ENCODE peak calls at places on chromosomes 7 and 10, in six cellular contexts. W is trophoblast cell, D is neuronal stem cell, Z is H1, M is IMR-90, C is mesendoderm. K is an unnamed sample.

GRCh38 chr10:11175823-11176243 is 158.2 kb downstream of the CELF2 start:
- DNase-seq in D (no peak), C (no peak), Z (no peak), W (no peak), M (no peak), K (no peak)

GRCh38 chr7:2480071-2480410 is 3.8 kb upstream of the GRIFIN start:
- DNase-seq in C (no peak), W (no peak), Z (no peak), M (peak), D (no peak), K (no peak)

GRCh38 chr10:6327906-6328707 is 125.4 kb downstream of the PFKFB3 start:
- DNase-seq in M (no peak), C (no peak), D (no peak), Z (no peak), W (no peak), K (no peak)

GRCh38 chr10:409403-410040 is 274.3 kb downstream of the ZMYND11 start:
- DNase-seq in C (peak), D (no peak), Z (no peak), M (no peak), W (no peak), K (no peak)

GRCh38 chr7:1940402-1940786 is 270.3 kb downstream of the ELFN1 start:
- DNase-seq in D (no peak), W (no peak), Z (no peak), C (no peak), M (no peak), K (no peak)

GRCh38 chr10:86798030-86798429 is 41.6 kb downstream of the BMPR1A start:
- DNase-seq in D (no peak), Z (no peak), W (no peak), C (no peak), M (no peak), K (no peak)

GRCh38 chr7:156240532-156240931 is 400.0 kb upstream of the RNF32 start:
- DNase-seq in Z (no peak), D (no peak), C (no peak), M (no peak), W (no peak), K (no peak)

GRCh38 chr10:93420091-93420490 is 62.0 kb downstream of the MYOF start:
- DNase-seq in Z (no peak), D (peak), M (peak), C (peak), W (no peak), K (no peak)

GRCh38 chr10:24556746-24557742 is 166.6 kb downstream of the ARHGAP21 start:
- DNase-seq in D (peak), W (peak), Z (no peak), M (peak), C (peak), K (peak)

GRCh38 chr10:95475003-95475383 is 86.2 kb downstream of the SORBS1 start:
- DNase-seq in W (no peak), Z (no peak), C (no peak), M (no peak), D (no peak), K (no peak)

GRCh38 chr10:27661511-27662286 is 83.9 kb downstream of the MKX start:
- DNase-seq in D (no peak), C (no peak), M (no peak), Z (no peak), W (no peak), K (no peak)

GRCh38 chr10:33114451-33114944 is 156.5 kb upstream of the ITGB1 start:
- DNase-seq in W (no peak), M (peak), D (no peak), Z (no peak), C (no peak), K (no peak)

GRCh38 chr10:120824864-120825263 is 26.3 kb upstream of the WDR11 start:
- DNase-seq in Z (no peak), W (peak), C (peak), M (no peak), D (peak), K (peak)

GRCh38 chr10:97012470-97012869 is 173.3 kb downstream of the SLIT1 start:
- DNase-seq in Z (no peak), M (no peak), C (no peak), W (no peak), D (no peak), K (peak)

GRCh38 chr10:84214612-84215235 is 10.6 kb downstream of the LRIT2 start:
- DNase-seq in Z (peak), M (no peak), W (no peak), C (peak), D (no peak), K (peak)

GRCh38 chr10:14543048-14543903 is 212.6 kb upstream of the FRMD4A start:
- DNase-seq in Z (no peak), D (no peak), C (peak), M (no peak), W (no peak), K (no peak)

GRCh38 chr10:4770766-4771553 is 55.0 kb upstream of the AKR1E2 start:
- DNase-seq in D (no peak), Z (no peak), W (no peak), M (peak), C (peak), K (no peak)

GRCh38 chr7:44324204-44325126 is 929 bp downstream of the CAMK2B start:
- DNase-seq in W (no peak), C (no peak), D (no peak), Z (no peak), M (no peak), K (no peak)

GRCh38 chr10:119737827-119738226 is 12.0 kb downstream of the INPP5F start:
- DNase-seq in W (peak), M (peak), C (peak), Z (no peak), D (no peak), K (no peak)

GRCh38 chr7:80240265-80241025 is 105.8 kb downstream of the GNAI1 start:
- DNase-seq in D (no peak), Z (no peak), W (no peak), C (no peak), M (peak), K (no peak)

GRCh38 chr10:84097787-84098353 is 41.4 kb upstream of the GHITM start:
- DNase-seq in D (peak), M (peak), W (no peak), Z (no peak), C (no peak), K (no peak)

GRCh38 chr7:81014266-81014665 is 95.4 kb upstream of the SEMA3C start:
- DNase-seq in C (no peak), M (peak), D (no peak), Z (no peak), W (no peak), K (no peak)

GRCh38 chr7:90387470-90388240 is 15.6 kb upstream of the CLDN12 start:
- DNase-seq in W (no peak), D (no peak), C (peak), M (peak), Z (no peak), K (no peak)

GRCh38 chr7:5692112-5692844 is 89.2 kb downstream of the RNF216 start:
- DNase-seq in M (peak), Z (no peak), D (no peak), C (no peak), W (peak), K (no peak)

GRCh38 chr7:110521357-110521756 is 569.6 kb upstream of the LRRN3 start:
- DNase-seq in W (no peak), D (no peak), M (no peak), Z (no peak), C (no peak), K (no peak)

GRCh38 chr7:7943951-7944350 is 24.6 kb upstream of the GLCCI1 start:
- DNase-seq in Z (no peak), M (no peak), W (no peak), D (no peak), C (no peak), K (no peak)

GRCh38 chr10:86139066-86139657 is 227.4 kb downstream of the GRID1 start:
- DNase-seq in M (no peak), Z (peak), C (peak), W (peak), D (peak), K (peak)

GRCh38 chr7:50584793-50585399 is 19.7 kb upstream of the DDC start:
- DNase-seq in Z (no peak), C (no peak), D (no peak), W (peak), M (no peak), K (no peak)

GRCh38 chr10:67506083-67506756 is 189.8 kb downstream of the CTNNA3 start:
- DNase-seq in C (no peak), W (no peak), D (no peak), Z (no peak), M (no peak), K (no peak)

GRCh38 chr10:124731551-124731950 is 12.6 kb downstream of the FAM53B start:
- DNase-seq in D (no peak), M (no peak), C (no peak), W (no peak), Z (no peak), K (no peak)

GRCh38 chr7:29214816-29215215 is 20.2 kb downstream of the CHN2 start:
- DNase-seq in D (no peak), Z (no peak), M (no peak), C (no peak), W (no peak), K (no peak)

GRCh38 chr7:50552921-50553320 is 12.3 kb downstream of the DDC start:
- DNase-seq in Z (no peak), W (peak), D (peak), M (peak), C (peak), K (no peak)

GRCh38 chr7:100965051-100965722 is 4.2 kb upstream of the MUC12 start:
- DNase-seq in D (no peak), M (no peak), W (no peak), C (peak), Z (no peak), K (peak)

GRCh38 chr7:1561036-1561940 is 5.3 kb upstream of the TMEM184A start:
- DNase-seq in W (no peak), D (no peak), Z (no peak), M (no peak), C (no peak), K (no peak)

GRCh38 chr10:811781-812180 is 119.7 kb downstream of the LARP4B start:
- DNase-seq in Z (no peak), W (no peak), D (no peak), C (no peak), M (no peak), K (no peak)

GRCh38 chr7:133027397-133027796 is 54.5 kb downstream of the CHCHD3 start:
- DNase-seq in C (no peak), M (no peak), W (no peak), Z (no peak), D (no peak), K (no peak)

GRCh38 chr7:76044375-76044774 is 3.4 kb downstream of the STYXL1 start:
- DNase-seq in Z (no peak), D (no peak), M (no peak), C (no peak), W (no peak), K (no peak)

GRCh38 chr7:44377134-44377463 is 51.7 kb upstream of the CAMK2B start:
- DNase-seq in D (no peak), Z (no peak), M (no peak), W (no peak), C (no peak), K (peak)

GRCh38 chr10:70715853-70716795 is 43.8 kb downstream of the ADAMTS14 start:
- DNase-seq in M (peak), D (no peak), W (peak), Z (no peak), C (peak), K (peak)

DNA sequence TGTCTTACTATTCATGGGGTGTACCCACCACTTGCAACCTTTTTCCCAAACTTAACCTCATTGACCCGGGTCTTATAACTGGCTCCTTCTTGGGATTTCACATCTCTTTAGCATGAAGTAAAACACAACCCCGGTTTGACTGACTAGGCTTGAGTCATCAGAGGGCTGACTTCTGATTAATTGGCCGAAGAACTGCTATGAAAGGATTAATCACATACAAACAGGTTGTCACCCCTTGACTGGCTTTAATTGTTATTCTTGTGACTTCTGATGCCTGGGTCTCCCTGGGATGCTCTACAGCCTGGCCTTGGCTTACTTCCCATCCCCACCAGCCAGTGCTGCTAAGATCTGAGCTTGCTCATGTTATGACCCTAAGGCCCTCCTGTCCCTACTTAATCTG is 8.8 kb upstream of the CRPPA start:
- DNase-seq in Z (no peak), D (no peak), M (peak), C (no peak), W (no peak), K (no peak)
- H3K18ac ChIP-seq in Z (no peak), D (no peak), M (no peak), C (no peak), W (no peak), K (no peak)

GRCh38 chr7:142569851-142570250 is 179.4 kb upstream of the PRSS1 start:
- DNase-seq in M (peak), C (no peak), Z (no peak), D (no peak), W (no peak), K (no peak)
- H3K18ac ChIP-seq in M (peak), C (no peak), Z (no peak), D (no peak), W (no peak), K (no peak)

GRCh38 chr10:44998146-44998631 is 2.5 kb upstream of the ZNF22 start:
- DNase-seq in W (no peak), M (peak), C (no peak), D (no peak), Z (no peak), K (no peak)

GRCh38 chr10:45001382-45002148 is 842 bp downstream of the ZNF22 start:
- DNase-seq in C (peak), Z (no peak), W (peak), M (peak), D (no peak), K (peak)

GRCh38 chr10:44997105-44997748 is 3.5 kb upstream of the ZNF22 start:
- DNase-seq in Z (no peak), M (no peak), W (no peak), C (no peak), D (no peak), K (no peak)

GRCh38 chr10:45000764-45001381 is at the start of gene ZNF22:
- DNase-seq in C (peak), W (peak), Z (no peak), D (peak), M (peak), K (peak)

DNA sequence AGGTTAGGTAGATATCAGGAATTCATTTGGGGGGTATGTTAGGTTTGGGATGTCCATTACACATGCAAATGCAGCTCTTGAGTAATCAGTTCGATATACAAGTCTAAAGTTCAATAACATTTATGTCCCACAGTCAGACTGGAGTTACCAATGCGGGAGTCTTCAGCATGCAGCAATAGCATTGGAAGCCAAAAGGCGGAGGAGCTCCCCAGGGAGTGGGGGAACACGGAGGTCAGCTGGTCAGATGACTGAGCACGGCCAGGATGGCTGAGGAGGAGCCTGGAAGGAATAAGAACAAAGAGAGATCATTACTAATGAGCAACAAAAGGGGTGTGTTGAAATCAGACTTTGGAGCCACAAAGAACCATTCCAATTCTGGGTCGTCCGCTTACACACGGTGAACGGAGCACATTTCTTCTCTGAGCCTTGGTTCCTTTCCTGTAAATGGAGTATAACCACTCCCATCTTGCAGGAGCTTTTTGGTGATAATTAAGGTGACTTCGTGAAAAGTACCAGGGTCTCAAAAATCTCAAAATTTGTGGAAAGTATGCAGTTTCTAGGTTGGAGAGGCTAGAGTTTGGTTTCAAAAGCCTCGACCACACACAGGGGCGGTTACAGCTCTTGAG is 472 bp upstream of the ZNF22 start:
- DNase-seq in W (no peak), D (no peak), C (peak), M (peak), Z (no peak), K (no peak)
- H3K18ac ChIP-seq in W (peak), D (no peak), C (peak), M (peak), Z (peak), K (peak)

DNA sequence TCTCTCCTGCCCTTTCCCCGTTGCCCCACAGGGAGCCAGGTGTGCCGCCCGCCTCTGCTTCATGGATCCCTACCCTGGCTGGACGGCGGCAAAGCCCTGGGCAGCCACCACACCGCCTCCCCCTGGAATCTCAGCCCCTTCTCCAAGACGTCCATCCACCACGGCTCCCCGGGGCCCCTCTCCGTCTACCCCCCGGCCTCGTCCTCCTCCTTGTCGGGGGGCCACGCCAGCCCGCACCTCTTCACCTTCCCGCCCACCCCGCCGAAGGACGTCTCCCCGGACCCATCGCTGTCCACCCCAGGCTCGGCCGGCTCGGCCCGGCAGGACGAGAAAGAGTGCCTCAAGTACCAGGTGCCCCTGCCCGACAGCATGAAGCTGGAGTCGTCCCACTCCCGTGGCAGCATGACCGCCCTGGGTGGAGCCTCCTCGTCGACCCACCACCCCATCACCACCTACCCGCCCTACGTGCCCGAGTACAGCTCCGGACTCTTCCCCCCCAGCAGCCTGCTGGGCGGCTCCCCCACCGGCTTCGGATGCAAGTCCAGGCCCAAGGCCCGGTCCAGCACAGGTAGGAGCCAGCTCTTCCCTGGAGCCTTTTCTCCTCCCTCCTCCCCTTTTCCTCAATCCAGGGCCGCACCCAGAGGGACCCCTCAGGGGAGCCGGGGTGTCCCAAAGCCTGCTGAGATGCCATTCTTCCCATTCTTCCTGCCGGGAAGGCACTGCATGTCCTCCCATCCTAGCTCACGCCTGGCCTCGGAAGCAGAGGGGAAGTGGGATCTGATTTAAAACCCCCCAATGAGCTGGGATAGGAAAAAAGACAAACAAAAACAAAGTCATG is 4.0 kb downstream of the GATA3 start:
- DNase-seq in Z (no peak), W (no peak), M (no peak), D (no peak), C (no peak), K (peak)
- H3K18ac ChIP-seq in Z (peak), W (peak), M (no peak), D (peak), C (peak), K (no peak)

GRCh38 chr10:58384536-58384998 is 643 bp upstream of the TFAM start:
- DNase-seq in C (no peak), M (no peak), D (no peak), W (no peak), Z (no peak), K (no peak)
- H3K18ac ChIP-seq in C (peak), M (peak), D (peak), W (peak), Z (peak), K (no peak)

GRCh38 chr7:141700848-141701371 is 1.1 kb downstream of the DENND11 start:
- DNase-seq in D (no peak), Z (no peak), M (no peak), W (peak), C (peak), K (no peak)

GRCh38 chr7:141701489-141702046 is 398 bp downstream of the DENND11 start:
- DNase-seq in M (no peak), Z (no peak), W (no peak), D (peak), C (peak), K (peak)

GRCh38 chr7:141700291-141700847 is 1.6 kb downstream of the DENND11 start:
- DNase-seq in D (no peak), C (no peak), W (peak), M (no peak), Z (no peak), K (no peak)

GRCh38 chr7:141702892-141703291 is 926 bp upstream of the DENND11 start:
- DNase-seq in M (no peak), D (no peak), Z (no peak), C (no peak), W (no peak), K (no peak)

DNA sequence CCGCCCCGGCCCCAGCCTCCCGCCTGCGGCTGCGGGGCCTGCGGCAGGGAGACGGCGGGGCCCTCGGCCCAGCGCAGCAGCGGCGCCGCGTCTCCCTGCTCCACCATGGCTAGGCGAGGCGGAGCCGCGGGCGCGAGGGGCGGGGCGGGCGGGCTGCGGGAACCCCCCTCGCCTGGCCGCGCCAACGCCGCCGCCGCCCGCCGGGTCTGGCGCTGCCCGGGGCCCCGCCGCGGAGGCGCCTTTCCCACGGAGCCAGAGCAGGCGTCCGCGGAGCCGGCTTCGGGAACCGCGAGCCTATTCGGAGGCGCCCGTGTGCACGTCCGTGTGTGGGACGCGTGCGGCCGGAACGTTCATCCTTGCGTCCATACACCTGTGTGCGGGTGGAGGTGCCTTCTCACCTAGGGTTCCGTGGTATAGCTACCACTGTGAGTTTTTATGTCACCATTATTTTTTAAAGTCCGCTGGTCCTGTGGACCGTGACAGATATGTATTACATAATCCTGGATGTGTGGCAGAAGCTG is at the start of gene DENND11:
- DNase-seq in D (peak), Z (no peak), C (peak), M (peak), W (peak), K (no peak)
- H3K18ac ChIP-seq in D (peak), Z (peak), C (peak), M (no peak), W (peak), K (no peak)

K was measured in H9.